ENCODE peak calls at places on chromosomes 1 and 21, in nine cellular contexts. C is HT1080, O is RWPE1, Q is mucosa of gallbladder, H is NAMALWA, G is H7, E is GM18507, V is GM04504, T is type B pancreatic cell. R is an unnamed sample.

GRCh38 chr1:74107394-74107793 is 90.6 kb downstream of the LRRIQ3 start:
- DNase-seq in V (no peak), C (no peak), O (no peak), H (no peak), G (no peak), Q (no peak), T (no peak), E (no peak), R (no peak)

GRCh38 chr21:38797470-38797869 is 8.3 kb upstream of the ETS2 start:
- DNase-seq in Q (no peak), O (peak; percentile 68), G (no peak), V (no peak), E (no peak), T (no peak), H (no peak), C (no peak), R (no peak)

GRCh38 chr21:46384556-46384955 is 60.6 kb downstream of the PCNT start:
- DNase-seq in V (no peak), O (no peak), C (no peak), T (no peak), G (no peak), Q (no peak), E (no peak), H (no peak), R (no peak)

GRCh38 chr1:155607708-155608107 is 2.3 kb upstream of the MSTO1 start:
- DNase-seq in E (no peak), Q (no peak), H (peak; percentile 45), V (no peak), T (no peak), G (no peak), C (no peak), O (no peak), R (no peak)

GRCh38 chr1:233549917-233550316 is 64.0 kb upstream of the KCNK1 start:
- DNase-seq in H (no peak), G (no peak), O (no peak), E (no peak), Q (no peak), T (no peak), V (no peak), C (no peak), R (no peak)

GRCh38 chr21:42513151-42513984 is at the start of gene SLC37A1:
- DNase-seq in H (peak; percentile 38), T (no peak), C (no peak), Q (no peak), G (peak; percentile 88), E (no peak), O (peak; percentile 29), V (no peak), R (no peak)

GRCh38 chr1:18100493-18101063 is 7.0 kb upstream of the IGSF21 start:
- DNase-seq in E (peak; percentile 15), T (no peak), V (peak; percentile 27), C (peak; percentile 56), O (peak; percentile 68), H (peak; percentile 77), Q (peak; percentile 68), G (peak; percentile 83), R (peak; percentile 36)

GRCh38 chr1:97120821-97121220 is 399.2 kb downstream of the PTBP2 start:
- DNase-seq in Q (no peak), C (no peak), V (peak; percentile 47), T (no peak), E (no peak), O (no peak), G (no peak), H (no peak), R (no peak)

GRCh38 chr1:222004784-222005183 is 262.9 kb upstream of the DUSP10 start:
- DNase-seq in O (no peak), Q (no peak), H (no peak), C (no peak), T (no peak), E (no peak), V (no peak), G (no peak), R (no peak)

R was measured in astrocyte of the cerebellum.